ENCODE peak calls at places on chromosomes 5 and 9, in four cellular contexts. G is upper lobe of left lung, T is IMR-90, A is pancreas. E is an unnamed sample.

GRCh38 chr9:124512806-124513204 is 5.6 kb upstream of the NR5A1 start:
- DNase-seq in A (no peak), G (no peak), T (no peak), E (no peak)

GRCh38 chr5:103487822-103488493 is 74.6 kb downstream of the NUDT12 start:
- DNase-seq in A (no peak), T (no peak), G (no peak), E (no peak)

GRCh38 chr5:77239126-77239741 is 28.8 kb downstream of the PDE8B start:
- DNase-seq in T (no peak), G (no peak), A (no peak), E (peak)

GRCh38 chr9:98502976-98503325 is 205.8 kb downstream of the GABBR2 start:
- DNase-seq in A (no peak), T (peak), G (no peak), E (peak)

GRCh38 chr5:52809884-52810283 is 22.2 kb downstream of the ITGA1 start:
- DNase-seq in T (peak), G (no peak), A (no peak), E (no peak)

GRCh38 chr5:139459451-139459934 is 3.0 kb downstream of the ECSCR start:
- DNase-seq in A (no peak), T (no peak), G (peak), E (no peak)

GRCh38 chr5:88659529-88660325 is 223.3 kb downstream of the MEF2C start:
- DNase-seq in A (peak), T (no peak), G (peak), E (no peak)

GRCh38 chr5:116361171-116361967 is 213.3 kb downstream of the SEMA6A start:
- DNase-seq in G (peak), T (no peak), A (peak), E (peak)

GRCh38 chr9:124293712-124294504 is 36.2 kb downstream of the NEK6 start:
- DNase-seq in T (no peak), G (no peak), A (no peak), E (no peak)

GRCh38 chr5:20323323-20323722 is 335.3 kb upstream of the CDH18 start:
- DNase-seq in G (no peak), A (no peak), T (no peak), E (no peak)

GRCh38 chr9:13942695-13943094 is 371.2 kb downstream of the NFIB start:
- DNase-seq in T (peak), A (no peak), G (no peak), E (peak)

GRCh38 chr9:108691614-108692013 is 164.2 kb downstream of the ACTL7B start:
- DNase-seq in A (no peak), G (no peak), T (no peak), E (no peak)

GRCh38 chr5:153490124-153491085 is at the start of gene GRIA1:
- DNase-seq in A (no peak), T (peak), G (no peak), E (no peak)

GRCh38 chr9:130090915-130091314 is 37.2 kb downstream of the GPR107 start:
- DNase-seq in T (peak), A (peak), G (no peak), E (no peak)

GRCh38 chr9:98811051-98811650 is 3.7 kb downstream of the GALNT12 start:
- DNase-seq in G (no peak), A (no peak), T (peak), E (peak)

GRCh38 chr5:33641722-33642505 is 201.1 kb downstream of the TARS1 start:
- DNase-seq in G (no peak), A (no peak), T (peak), E (peak)

GRCh38 chr5:140547508-140548299 is at the start of gene EIF4EBP3:
- DNase-seq in A (peak), G (peak), T (peak), E (peak)
- TF ChIP-seq CTCF in A (peak), G (peak), T (peak), E (peak)

GRCh38 chr5:159785639-159786038 is 130.6 kb upstream of the ADRA1B start:
- DNase-seq in A (no peak), G (no peak), T (peak), E (no peak)
- H3K4me3 ChIP-seq in A (no peak), G (no peak), T (no peak), E (no peak)

DNA sequence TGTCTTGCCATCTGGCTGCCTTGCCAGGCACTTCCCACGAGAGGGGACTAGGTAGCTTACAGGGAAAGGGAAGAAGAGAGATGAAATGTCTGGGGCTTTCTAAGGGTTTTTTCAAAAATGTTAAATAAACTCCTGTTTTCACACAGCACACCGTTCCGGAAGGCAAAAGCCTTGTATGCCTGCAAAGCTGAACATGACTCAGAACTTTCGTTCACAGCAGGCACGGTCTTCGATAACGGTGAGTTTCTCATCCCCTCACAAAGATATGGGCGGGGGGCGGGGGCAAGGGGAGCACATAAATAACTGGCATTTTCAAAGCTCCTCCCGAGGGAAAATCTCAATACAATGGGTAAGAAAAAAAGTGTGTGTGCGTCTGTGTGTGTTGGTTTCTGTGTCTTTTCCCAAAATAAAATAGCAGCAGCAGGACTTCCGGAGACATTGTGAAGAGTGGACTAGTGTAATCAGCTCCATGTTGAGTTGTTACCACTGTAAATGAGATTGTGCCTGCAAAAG is 189.6 kb downstream of the NR3C1 start:
- DNase-seq in G (no peak), T (peak), A (no peak), E (peak)
- TF ChIP-seq CTCF in G (no peak), T (no peak), A (no peak), E (peak)

GRCh38 chr9:107638496-107638895 is 148.9 kb upstream of the KLF4 start:
- DNase-seq in A (no peak), T (no peak), G (no peak), E (no peak)

GRCh38 chr9:107637421-107638420 is 148.2 kb upstream of the KLF4 start:
- DNase-seq in T (peak), A (peak), G (peak), E (peak)

GRCh38 chr9:107635137-107635802 is 145.7 kb upstream of the KLF4 start:
- DNase-seq in A (no peak), T (peak), G (no peak), E (peak)

GRCh38 chr9:107635803-107636174 is 146.2 kb upstream of the KLF4 start:
- DNase-seq in G (no peak), T (no peak), A (no peak), E (no peak)

DNA sequence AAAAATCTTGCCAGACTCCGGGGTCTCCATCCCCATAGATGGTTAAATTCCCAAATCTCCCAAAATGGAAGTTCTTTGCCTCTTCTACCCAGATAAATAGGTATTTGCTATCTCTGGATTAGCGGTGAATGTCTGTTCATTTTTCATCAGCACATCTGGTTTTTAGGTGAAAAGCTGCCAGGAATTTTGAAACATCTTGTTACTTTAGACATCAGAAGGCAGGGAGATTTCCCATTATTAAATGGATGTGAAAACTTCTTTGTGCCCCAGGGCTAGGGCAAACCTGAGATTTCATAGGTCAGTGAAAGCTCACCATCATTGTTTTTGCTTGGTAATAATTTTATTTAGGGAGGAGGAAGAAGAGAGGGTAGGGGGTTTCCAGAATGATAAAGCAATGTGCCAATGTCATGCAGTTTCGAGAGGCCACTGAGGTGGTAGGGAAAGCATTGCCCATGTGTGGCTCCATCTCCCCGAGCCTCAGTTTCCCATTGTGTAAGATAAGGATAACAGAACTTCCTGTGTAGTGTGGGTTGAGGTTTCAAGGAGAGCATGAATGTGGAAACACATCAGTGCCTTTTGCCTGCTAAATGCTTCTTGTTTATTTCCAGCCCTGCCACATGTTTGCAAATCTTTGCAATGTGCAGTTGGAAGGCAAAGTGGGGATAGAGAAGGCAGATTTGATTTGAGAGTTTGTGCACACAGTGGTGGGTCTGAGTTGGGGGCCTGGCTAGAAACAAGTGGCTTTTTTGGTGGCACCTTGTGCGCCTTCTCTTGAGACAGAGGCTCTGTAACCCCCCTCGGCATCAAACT is 147.2 kb upstream of the KLF4 start:
- DNase-seq in T (peak), G (no peak), A (no peak), E (peak)
- H3K4me3 ChIP-seq in T (no peak), G (peak), A (no peak), E (no peak)

DNA sequence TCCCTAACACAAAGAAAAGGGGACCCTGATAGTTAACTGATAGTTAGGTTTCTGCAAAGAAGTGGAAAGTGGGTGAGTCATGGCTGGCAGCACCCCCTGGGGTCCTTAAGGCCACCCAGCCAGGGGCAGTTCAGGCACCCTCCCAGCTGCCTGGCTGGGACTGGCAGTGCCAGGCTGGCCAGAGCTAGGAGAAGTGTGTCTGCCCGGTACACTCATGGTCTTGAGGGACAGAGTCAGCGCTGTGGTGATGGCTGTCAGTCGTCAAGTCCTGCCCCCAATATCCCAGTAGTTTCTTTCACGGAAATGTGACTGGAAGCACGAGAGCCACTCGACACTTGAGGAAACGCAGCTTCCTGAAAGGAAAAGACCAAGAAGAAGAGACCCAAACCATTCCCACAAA is 22.3 kb upstream of the CNOT6 start:
- DNase-seq in G (no peak), A (peak), T (no peak), E (no peak)
- TF ChIP-seq CTCF in G (no peak), A (no peak), T (no peak), E (no peak)

GRCh38 chr9:117290306-117290705 is 124.6 kb downstream of the ASTN2 start:
- DNase-seq in T (no peak), G (no peak), A (no peak), E (no peak)
- H3K4me3 ChIP-seq in T (no peak), G (no peak), A (no peak), E (no peak)

DNA sequence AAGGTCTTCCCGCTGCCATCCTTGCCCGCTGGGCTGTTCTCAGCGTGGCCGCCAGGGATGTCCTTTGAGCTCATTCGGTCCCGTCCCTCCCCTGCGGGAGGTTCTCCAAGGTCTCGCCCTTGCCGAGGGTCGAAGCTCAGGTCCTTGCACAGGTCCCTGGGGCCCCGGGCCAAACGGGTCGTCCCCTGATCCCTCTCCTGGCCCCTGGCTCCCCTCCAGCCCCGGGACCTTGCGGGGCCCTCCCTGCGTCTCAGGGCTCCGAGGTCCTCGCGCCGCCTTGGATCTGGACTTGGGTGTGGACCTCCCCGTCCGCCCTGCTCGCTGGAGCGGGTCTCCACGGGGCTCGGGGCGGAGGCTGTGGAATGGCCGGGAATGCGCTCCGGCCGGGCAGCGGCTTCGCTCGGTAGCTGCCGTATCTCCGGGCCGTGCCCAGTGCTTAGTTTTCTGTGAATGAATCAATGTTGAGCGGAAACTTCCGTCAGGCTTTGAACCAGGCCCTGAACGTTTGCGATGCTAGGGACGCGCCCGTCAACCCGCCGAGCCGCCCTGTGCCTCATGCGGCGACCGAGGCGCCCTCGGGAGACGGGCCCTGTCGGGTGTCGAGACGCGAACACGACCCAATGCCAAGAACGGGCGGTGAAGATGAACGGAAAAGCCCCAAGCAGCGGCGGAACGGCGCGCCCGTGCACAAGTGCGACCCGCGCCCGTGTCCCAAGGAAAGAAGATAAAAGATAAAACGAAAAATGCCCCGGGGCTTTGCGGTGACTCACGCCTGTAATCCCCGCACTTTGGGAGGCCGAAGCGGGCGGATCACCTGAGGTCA is 779 bp downstream of the RNU6ATAC start:
- DNase-seq in A (peak), T (peak), G (peak), E (peak)
- TF ChIP-seq CTCF in A (peak), T (no peak), G (peak), E (peak)